ENCODE peak calls at places on chromosomes 11 and 22, in four cellular contexts. T, F, R and H are unnamed samples. For H3K36me3 and H3K27me3, the result is how much of the 10 kb centered on the place peaks cover.

GRCh38 chr11:130762342-130763037 is 153.8 kb downstream of the SNX19 start:
- DNase-seq in R (no peak), F (no peak), T (no peak), H (no peak)

GRCh38 chr11:94885133-94885532 is 88.2 kb downstream of the CWC15 start:
- DNase-seq in T (no peak), R (no peak), F (no peak), H (no peak)

GRCh38 chr22:17368727-17369552 is at the start of gene CECR2:
- DNase-seq in R (peak), F (peak), T (peak), H (no peak)

GRCh38 chr11:79068356-79068755 is 372.5 kb downstream of the TENM4 start:
- DNase-seq in T (no peak), R (no peak), F (no peak), H (no peak)

GRCh38 chr11:130146797-130147196 is 12.8 kb upstream of the ST14 start:
- DNase-seq in F (no peak), T (peak), R (peak), H (no peak)

GRCh38 chr11:84855846-84856245 is 771.3 kb downstream of the DLG2 start:
- DNase-seq in R (no peak), F (no peak), T (no peak), H (no peak)

GRCh38 chr11:33982661-33983060 is 68.9 kb upstream of the CAPRIN1 start:
- DNase-seq in T (no peak), R (no peak), F (no peak), H (no peak)

GRCh38 chr22:35629406-35630234 is 12.5 kb upstream of the MB start:
- DNase-seq in F (peak), T (no peak), R (peak), H (no peak)

GRCh38 chr11:13959001-13959400 is 3.5 kb upstream of the SPON1 start:
- DNase-seq in T (no peak), F (no peak), R (no peak), H (no peak)

GRCh38 chr11:95360382-95360781 is 129.4 kb upstream of the SESN3 start:
- DNase-seq in T (no peak), F (no peak), R (no peak), H (no peak)

GRCh38 chr11:120173771-120174170 is 35.9 kb upstream of the TRIM29 start:
- DNase-seq in T (no peak), F (no peak), R (no peak), H (no peak)

GRCh38 chr11:120172921-120173705 is 35.2 kb upstream of the TRIM29 start:
- DNase-seq in F (no peak), R (no peak), T (no peak), H (no peak)

GRCh38 chr11:120170741-120171261 is 32.9 kb upstream of the TRIM29 start:
- DNase-seq in T (no peak), R (no peak), F (no peak), H (no peak)

GRCh38 chr11:120169981-120170698 is 32.2 kb upstream of the TRIM29 start:
- DNase-seq in F (no peak), R (no peak), T (no peak), H (no peak)

GRCh38 chr11:120172054-120172881 is 34.4 kb upstream of the TRIM29 start:
- DNase-seq in T (peak), F (peak), R (peak), H (peak)
- H3K27ac ChIP-seq in T (no peak), F (no peak), R (no peak), H (no peak)

GRCh38 chr22:40294696-40295095 is 51.6 kb upstream of the ADSL start:
- DNase-seq in R (no peak), T (no peak), F (no peak), H (no peak)
- H3K36me3 ChIP-seq in R (under half), T (under half), F (under half), H (under half)

GRCh38 chr11:61577383-61578118 is 3.3 kb downstream of the SYT7 start:
- DNase-seq in F (no peak), T (no peak), R (no peak), H (no peak)
- H3K27me3 ChIP-seq in F (under half), T (under half), R (under half), H (under half)

DNA sequence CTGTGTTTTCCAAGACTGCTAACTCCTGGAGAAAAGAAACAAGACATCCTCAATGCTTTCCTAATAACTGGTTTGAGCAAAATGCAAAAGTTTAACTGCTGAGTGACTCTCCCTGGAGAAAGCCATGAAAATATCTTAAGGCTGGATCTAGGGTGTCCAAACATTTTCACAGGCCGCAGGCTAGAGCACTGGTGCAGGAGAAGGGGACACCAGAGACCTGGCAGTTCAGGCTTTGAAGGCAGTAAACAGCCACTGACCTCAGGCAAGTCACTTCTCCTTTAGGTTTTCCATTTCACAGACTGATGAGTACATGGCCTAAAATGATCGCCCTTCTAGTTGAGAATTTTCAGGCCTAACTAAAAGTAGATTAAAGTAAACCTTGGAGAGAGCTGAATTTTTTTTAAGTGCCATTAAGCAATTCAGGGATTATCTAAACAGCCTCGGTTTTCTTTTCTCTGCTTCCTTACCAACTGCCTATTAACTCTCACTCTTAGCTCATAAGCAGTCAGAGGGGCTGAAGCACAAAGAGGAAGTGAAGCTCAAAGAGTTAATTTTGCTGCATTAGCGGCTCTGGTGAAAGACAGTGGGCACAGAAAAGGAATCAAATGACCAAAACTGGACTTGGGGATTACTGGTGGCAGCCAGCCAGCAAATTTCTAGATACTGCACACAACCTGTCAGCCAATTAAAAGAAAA is 2.3 kb downstream of the CHKA start:
- DNase-seq in F (no peak), T (no peak), R (peak), H (no peak)
- H3K27ac ChIP-seq in F (peak), T (no peak), R (peak), H (no peak)

DNA sequence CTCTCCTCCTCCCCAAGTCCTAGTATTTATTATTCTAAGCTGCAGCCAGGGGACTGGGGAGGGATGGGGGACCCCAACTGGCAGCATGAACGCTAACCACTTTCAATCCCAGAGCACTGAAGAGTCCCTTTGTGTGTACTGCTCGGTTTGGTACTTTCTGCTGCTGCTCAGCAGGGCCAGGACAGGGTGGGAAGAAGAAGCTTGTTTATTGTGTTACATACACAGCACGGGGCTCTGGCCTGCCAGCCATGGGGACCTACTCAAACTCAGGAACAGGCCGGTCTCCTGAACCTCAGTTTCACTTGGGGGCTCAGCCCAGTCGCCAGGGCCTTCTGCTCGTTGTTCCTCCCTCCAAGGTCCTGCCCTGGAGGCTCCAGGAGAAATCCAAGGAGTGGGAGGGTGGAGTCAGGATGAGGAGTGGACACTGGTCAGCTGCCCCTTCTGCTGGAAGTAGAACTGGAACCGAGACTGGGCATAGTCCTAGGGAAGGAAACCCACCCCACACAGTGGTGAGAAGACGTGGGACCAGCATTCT is 616 bp upstream of the CPT1B start:
- DNase-seq in R (no peak), F (no peak), T (no peak), H (no peak)
- H3K36me3 ChIP-seq in R (under half), F (under half), T (under half), H (under half)

GRCh38 chr11:70667767-70668166 is 269.4 kb downstream of the CTTN start:
- DNase-seq in T (no peak), F (no peak), R (no peak), H (no peak)
- H3K27me3 ChIP-seq in T (under half), F (under half), R (under half), H (under half)